ENCODE peak calls at places on chromosomes 6 and 20, in six cellular contexts. O is hepatocyte, J is cardiac muscle cell, E is heart right ventricle, S is dorsolateral prefrontal cortex, U is breast epithelium. Y is an unnamed sample.

GRCh38 chr6:87794922-87795885 is 93.2 kb upstream of the AKIRIN2 start:
- DNase-seq in S (no peak), U (no peak), J (no peak), O (no peak), E (no peak), Y (no peak)

GRCh38 chr6:127879685-127880084 is 21.2 kb downstream of the THEMIS start:
- DNase-seq in S (peak), E (peak), U (no peak), J (peak), O (peak), Y (peak)

GRCh38 chr6:138188278-138188923 is 26.7 kb downstream of the ARFGEF3 start:
- DNase-seq in S (no peak), E (no peak), O (peak), J (no peak), U (no peak), Y (no peak)

GRCh38 chr20:10739575-10739974 is 65.8 kb upstream of the JAG1 start:
- DNase-seq in E (no peak), U (no peak), J (peak), S (no peak), O (no peak), Y (no peak)

GRCh38 chr6:105482227-105482839 is 79.5 kb upstream of the PREP start:
- DNase-seq in U (no peak), E (peak), J (peak), O (peak), S (no peak), Y (no peak)

GRCh38 chr6:57259064-57259463 is 37.0 kb upstream of the RAB23 start:
- DNase-seq in O (no peak), E (no peak), S (no peak), U (no peak), J (no peak), Y (no peak)

GRCh38 chr6:15956205-15957106 is 172.4 kb upstream of the MYLIP start:
- DNase-seq in S (no peak), O (peak), J (peak), E (no peak), U (no peak), Y (no peak)

GRCh38 chr20:58651823-58652605 is 931 bp downstream of the STX16 start:
- DNase-seq in J (peak), U (no peak), O (peak), E (peak), S (no peak), Y (peak)

GRCh38 chr6:106253731-106254130 is 71.8 kb downstream of the ATG5 start:
- DNase-seq in U (no peak), E (no peak), O (no peak), S (no peak), J (no peak), Y (no peak)

GRCh38 chr20:47843886-47844567 is 58.7 kb upstream of the SULF2 start:
- DNase-seq in U (no peak), S (no peak), E (no peak), J (no peak), O (peak), Y (peak)

GRCh38 chr6:4775591-4776492 is at the start of gene CDYL:
- DNase-seq in S (peak), U (peak), E (peak), O (peak), J (peak), Y (peak)

GRCh38 chr20:46118481-46119020 is 437 bp downstream of the CD40 start:
- DNase-seq in E (peak), S (no peak), J (peak), U (no peak), O (no peak), Y (peak)

GRCh38 chr6:33425668-33426577 is 6.1 kb downstream of the SYNGAP1 start:
- DNase-seq in U (peak), E (peak), S (peak), J (peak), O (peak), Y (peak)

GRCh38 chr6:3001773-3002293 is 2.1 kb downstream of the NQO2 start:
- DNase-seq in J (peak), U (no peak), O (peak), E (no peak), S (no peak), Y (peak)

GRCh38 chr6:105760746-105761145 is 325.4 kb upstream of the PRDM1 start:
- DNase-seq in J (no peak), E (no peak), O (no peak), U (no peak), S (no peak), Y (no peak)

GRCh38 chr20:53778736-53779135 is 185.1 kb upstream of the ZNF217 start:
- DNase-seq in J (no peak), O (no peak), S (no peak), U (no peak), E (no peak), Y (no peak)

GRCh38 chr20:60960500-60960899 is 291.6 kb upstream of the CDH4 start:
- DNase-seq in E (no peak), O (no peak), S (no peak), U (no peak), J (no peak), Y (no peak)

GRCh38 chr20:24943196-24943595 is 5.9 kb upstream of the CST7 start:
- DNase-seq in O (no peak), U (no peak), J (no peak), S (no peak), E (no peak), Y (no peak)

DNA sequence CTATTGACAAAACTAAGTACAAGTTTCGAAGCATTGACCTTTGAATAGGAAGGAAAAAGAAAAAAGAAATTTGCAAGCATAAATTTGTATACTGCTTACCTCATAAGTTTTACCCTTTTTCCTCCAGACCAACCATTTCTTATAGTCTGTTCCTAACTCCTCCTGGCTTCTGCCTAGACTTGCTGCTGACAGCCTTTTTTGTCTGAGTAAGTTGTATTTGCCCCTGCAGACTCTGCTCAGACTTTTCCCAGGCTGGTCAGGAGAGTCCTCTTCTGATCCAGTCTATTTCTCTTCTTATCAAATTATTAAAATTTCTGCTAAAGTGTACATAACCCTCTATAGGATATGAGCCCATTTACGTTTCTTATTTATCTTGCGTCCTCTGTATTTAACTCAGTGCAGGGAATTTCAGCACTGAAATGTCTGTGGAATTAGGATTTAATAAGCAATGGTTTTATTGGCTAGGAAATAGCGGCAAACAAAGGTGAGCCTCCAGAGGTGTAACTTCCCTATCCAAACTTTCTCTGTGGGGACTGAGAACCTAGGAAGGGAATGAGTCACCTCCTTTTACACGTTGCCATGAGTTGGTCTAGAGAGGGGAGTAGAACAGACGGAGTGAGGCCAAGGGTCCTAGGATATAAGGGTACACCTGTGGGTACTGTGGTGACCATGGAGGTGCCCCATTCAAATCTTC is 207.1 kb upstream of the MARCKS start:
- DNase-seq in J (no peak), U (no peak), E (no peak), S (no peak), O (no peak), Y (no peak)
- H3K4me3 ChIP-seq in J (no peak), U (no peak), E (no peak), S (no peak), O (no peak), Y (no peak)

DNA sequence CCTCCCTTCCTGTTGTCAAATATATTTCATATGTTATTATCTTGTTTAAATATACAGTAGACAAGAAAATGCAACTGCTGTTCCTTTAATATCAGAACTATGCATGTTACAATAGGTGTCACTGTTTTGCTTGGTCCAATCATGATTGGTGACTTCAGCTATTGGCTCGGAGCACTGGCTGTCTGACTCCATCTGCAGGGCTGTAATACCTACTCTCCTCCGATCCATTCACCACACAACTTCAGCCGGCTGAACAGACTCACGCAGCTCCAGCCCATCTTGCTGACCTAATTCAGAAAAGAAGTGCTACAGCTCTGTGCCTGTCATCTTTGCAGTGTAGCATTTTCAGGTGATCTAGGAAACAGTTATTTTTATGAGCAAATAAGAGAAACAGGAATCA is at the start of gene BTBD3:
- DNase-seq in S (peak), J (peak), E (peak), U (no peak), O (peak), Y (peak)
- H3K4me3 ChIP-seq in S (peak), J (no peak), E (peak), U (peak), O (peak), Y (no peak)

DNA sequence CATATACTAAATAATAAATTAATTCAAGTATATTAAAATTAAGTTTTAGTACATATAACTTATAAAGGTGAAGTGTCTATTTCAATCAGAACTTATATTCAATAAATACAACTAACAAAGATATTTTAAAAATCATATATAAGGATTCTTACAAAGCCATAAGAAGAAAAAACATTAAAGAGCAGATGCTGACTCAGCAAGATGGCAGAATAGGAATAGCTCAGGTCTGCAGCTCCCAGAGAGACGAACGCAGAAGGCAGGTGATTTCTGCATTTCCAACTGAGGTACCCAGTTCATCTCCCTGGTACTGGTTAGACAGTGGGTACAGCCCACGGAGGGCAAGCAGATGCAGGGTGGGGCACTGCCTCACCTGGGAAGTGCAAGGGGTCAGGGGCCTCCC is 811.1 kb downstream of the EYS start:
- DNase-seq in U (no peak), S (no peak), E (no peak), J (no peak), O (no peak), Y (no peak)
- H3K4me3 ChIP-seq in U (no peak), S (no peak), E (no peak), J (no peak), O (no peak), Y (no peak)

GRCh38 chr20:51563597-51564332 is 21.2 kb upstream of the NFATC2 start:
- DNase-seq in J (peak), E (peak), O (peak), S (no peak), U (no peak), Y (peak)

GRCh38 chr20:51566594-51566993 is 24.1 kb upstream of the NFATC2 start:
- DNase-seq in S (no peak), E (no peak), U (no peak), O (no peak), J (no peak), Y (no peak)

GRCh38 chr20:51565298-51565697 is 22.8 kb upstream of the NFATC2 start:
- DNase-seq in E (no peak), O (no peak), U (no peak), S (no peak), J (no peak), Y (no peak)

GRCh38 chr20:51567622-51568021 is 25.1 kb upstream of the NFATC2 start:
- DNase-seq in O (no peak), U (no peak), J (no peak), S (no peak), E (no peak), Y (no peak)

DNA sequence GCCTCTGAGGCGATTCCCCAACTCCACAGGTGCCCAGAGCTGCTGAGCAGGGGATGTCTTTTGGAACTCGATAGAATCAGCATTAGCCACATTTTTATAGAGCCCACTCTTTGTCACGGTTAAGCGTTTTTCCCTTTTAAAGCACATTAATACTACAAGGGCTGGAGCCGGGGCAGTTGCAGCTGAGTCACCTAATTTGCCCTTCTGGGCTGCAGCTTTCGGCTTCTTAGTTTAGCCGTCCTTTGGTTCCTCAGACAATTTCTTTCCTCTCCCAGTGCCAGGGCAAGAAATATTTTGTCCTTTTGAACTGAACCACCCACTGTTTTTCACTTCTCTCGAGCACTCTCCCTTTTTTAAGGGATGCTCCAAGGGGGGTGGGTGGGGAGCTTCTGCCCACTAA is 23.2 kb upstream of the NFATC2 start:
- DNase-seq in O (no peak), S (no peak), E (no peak), J (peak), U (no peak), Y (no peak)
- H3K4me3 ChIP-seq in O (no peak), S (no peak), E (no peak), J (no peak), U (no peak), Y (no peak)

GRCh38 chr6:148701393-148701774 is 45.4 kb upstream of the UST start:
- DNase-seq in E (no peak), J (no peak), U (no peak), O (no peak), S (no peak), Y (no peak)
- H3K4me3 ChIP-seq in E (no peak), J (no peak), U (peak), O (no peak), S (peak), Y (no peak)

GRCh38 chr6:23308166-23308565 is 738.8 kb downstream of the HDGFL1 start:
- DNase-seq in O (no peak), U (no peak), E (no peak), S (no peak), J (no peak), Y (no peak)
- H3K4me3 ChIP-seq in O (no peak), U (no peak), E (no peak), S (no peak), J (no peak), Y (no peak)